ENCODE peak calls at places on chromosome 16, in nine cellular contexts. R, Q, N, T, O, Z, Y, L and G are unnamed samples. For H3K4me1, the result is how much of the 10 kb centered on the place peaks cover.

GRCh38 chr16:4521971-4522623 is 16.5 kb downstream of the CDIP1 start:
- DNase-seq in R (peak), Q (no peak), N (peak), T (no peak), O (no peak), Z (no peak), Y (peak), L (no peak), G (no peak)

GRCh38 chr16:8867483-8868271 is 1.1 kb downstream of the CARHSP1 start:
- DNase-seq in R (peak), Q (peak), N (peak), T (peak), O (no peak), Z (peak), Y (peak), L (no peak), G (peak)

GRCh38 chr16:76956801-76957200 is 234.2 kb upstream of the MON1B start:
- DNase-seq in R (no peak), Q (no peak), N (no peak), T (no peak), O (no peak), Z (no peak), Y (no peak), L (no peak), G (no peak)

GRCh38 chr16:73058221-73058615 is 10.3 kb upstream of the ZFHX3 start:
- DNase-seq in R (peak), Q (peak), N (no peak), T (peak), O (peak), Z (no peak), Y (peak), L (no peak), G (peak)

GRCh38 chr16:11393861-11394592 is 48.8 kb downstream of the RMI2 start:
- DNase-seq in R (no peak), Q (no peak), N (no peak), T (no peak), O (no peak), Z (no peak), Y (no peak), L (no peak), G (no peak)

GRCh38 chr16:81625544-81626152 is 153.4 kb upstream of the PLCG2 start:
- DNase-seq in R (no peak), Q (peak), N (no peak), T (no peak), O (peak), Z (peak), Y (peak), L (no peak), G (no peak)

GRCh38 chr16:102060-102855 is 24.2 kb downstream of the MPG start:
- DNase-seq in R (no peak), Q (no peak), N (no peak), T (no peak), O (peak), Z (peak), Y (peak), L (no peak), G (no peak)

GRCh38 chr16:81879625-81880024 is 100.5 kb downstream of the PLCG2 start:
- DNase-seq in R (no peak), Q (no peak), N (peak), T (no peak), O (no peak), Z (no peak), Y (no peak), L (no peak), G (no peak)

GRCh38 chr16:31480851-31481250 is 2.1 kb upstream of the SLC5A2 start:
- DNase-seq in R (no peak), Q (no peak), N (no peak), T (no peak), O (no peak), Z (peak), Y (peak), L (no peak), G (peak)

GRCh38 chr16:19356024-19356952 is 61.4 kb upstream of the TMC5 start:
- DNase-seq in R (no peak), Q (no peak), N (no peak), T (no peak), O (no peak), Z (no peak), Y (no peak), L (no peak), G (no peak)

GRCh38 chr16:70589998-70590471 is 56.3 kb upstream of the IL34 start:
- DNase-seq in R (no peak), Q (no peak), N (no peak), T (no peak), O (peak), Z (peak), Y (no peak), L (peak), G (peak)

GRCh38 chr16:30875881-30876791 is 17.7 kb downstream of the BCL7C start:
- DNase-seq in R (no peak), Q (no peak), N (peak), T (peak), O (no peak), Z (no peak), Y (no peak), L (no peak), G (peak)

GRCh38 chr16:11742041-11742535 is 569 bp downstream of the TXNDC11 start:
- DNase-seq in R (no peak), Q (peak), N (no peak), T (no peak), O (peak), Z (peak), Y (peak), L (peak), G (peak)

GRCh38 chr16:72542103-72542502 is 370.1 kb upstream of the PMFBP1 start:
- DNase-seq in R (no peak), Q (no peak), N (no peak), T (no peak), O (no peak), Z (no peak), Y (no peak), L (no peak), G (no peak)

GRCh38 chr16:89471225-89471624 is 19.1 kb downstream of the ANKRD11 start:
- DNase-seq in R (no peak), Q (no peak), N (no peak), T (no peak), O (no peak), Z (no peak), Y (no peak), L (no peak), G (no peak)

GRCh38 chr16:89472711-89473075 is 17.7 kb downstream of the ANKRD11 start:
- DNase-seq in R (no peak), Q (no peak), N (no peak), T (no peak), O (no peak), Z (no peak), Y (no peak), L (no peak), G (no peak)

GRCh38 chr16:89475144-89475543 is 15.2 kb downstream of the ANKRD11 start:
- DNase-seq in R (no peak), Q (no peak), N (no peak), T (no peak), O (no peak), Z (no peak), Y (no peak), L (no peak), G (no peak)

GRCh38 chr16:89473791-89474414 is 16.5 kb downstream of the ANKRD11 start:
- DNase-seq in R (no peak), Q (no peak), N (no peak), T (no peak), O (no peak), Z (no peak), Y (no peak), L (no peak), G (no peak)

GRCh38 chr16:89473136-89473712 is 17.1 kb downstream of the ANKRD11 start:
- DNase-seq in R (no peak), Q (no peak), N (no peak), T (no peak), O (no peak), Z (no peak), Y (no peak), L (no peak), G (no peak)
- H3K4me1 ChIP-seq in R (under half), Q (half or more), N (under half), T (under half), O (under half), Z (under half), Y (half or more), L (half or more), G (under half)

DNA sequence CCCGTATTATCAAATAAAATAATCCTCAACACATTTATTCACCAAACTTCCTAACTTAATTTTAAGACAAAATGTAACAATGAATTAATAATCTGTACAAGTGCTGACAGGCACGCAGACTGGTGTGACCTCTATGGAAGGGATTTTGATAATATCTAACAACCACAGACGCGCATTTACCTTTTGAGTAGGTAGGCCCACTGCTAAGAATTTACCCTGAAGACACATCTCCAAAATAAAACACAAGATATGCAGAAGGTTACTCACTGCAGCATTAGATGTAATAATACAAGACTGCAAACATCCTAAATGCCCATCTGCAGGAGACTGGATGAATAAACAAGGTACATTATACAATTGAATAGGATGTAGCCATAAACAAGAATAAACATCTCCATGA is 22.7 kb upstream of the CMTM4 start:
- DNase-seq in R (no peak), Q (no peak), N (no peak), T (no peak), O (no peak), Z (no peak), Y (no peak), L (no peak), G (no peak)
- TF ChIP-seq CTCF in R (no peak), Q (no peak), N (no peak), T (no peak), O (no peak), Z (no peak), Y (no peak), L (no peak), G (no peak)

DNA sequence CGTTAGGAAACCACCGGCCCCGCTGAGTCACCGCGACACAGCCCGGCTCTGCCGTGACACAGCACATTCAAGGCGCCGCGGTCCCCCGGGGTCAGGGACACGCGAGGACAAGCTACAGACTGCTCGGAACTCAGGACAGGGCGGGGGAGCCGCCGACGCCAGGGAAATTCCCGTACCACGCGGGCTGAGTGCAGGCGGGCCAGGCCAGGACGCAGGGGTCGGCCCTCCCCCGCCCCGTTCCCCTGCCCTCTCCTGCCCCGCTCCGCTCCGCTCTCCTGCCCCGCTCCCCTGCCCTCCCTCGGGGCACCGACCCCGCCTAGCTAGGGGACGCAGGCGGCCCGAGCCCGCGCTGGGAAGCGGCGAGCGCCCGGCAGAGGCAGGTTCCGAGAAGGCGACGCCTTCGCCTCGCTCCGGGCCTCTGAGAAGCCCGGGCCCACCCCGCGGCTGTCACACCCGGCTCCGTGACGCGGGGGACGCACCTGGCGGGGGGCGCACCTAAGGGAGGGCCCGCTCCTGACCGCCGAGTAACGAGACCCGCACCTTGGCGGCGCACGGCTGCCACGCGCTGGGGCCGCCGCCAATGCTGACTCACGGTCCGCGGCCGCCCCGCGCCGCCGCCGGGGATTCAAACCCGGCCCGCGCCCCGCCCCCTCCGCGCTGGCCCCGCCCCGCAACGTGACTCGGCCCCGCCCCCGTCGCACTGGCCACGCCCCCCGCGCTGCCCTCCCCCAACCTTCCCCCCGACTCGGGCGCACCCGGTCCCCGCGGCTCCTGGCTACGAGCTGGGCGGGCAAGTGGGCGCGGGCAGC is 27.5 kb downstream of the GNPTG start:
- DNase-seq in R (peak), Q (peak), N (peak), T (peak), O (peak), Z (peak), Y (peak), L (peak), G (peak)
- H3K4me3 ChIP-seq in R (peak), Q (peak), N (peak), T (peak), O (peak), Z (peak), Y (peak), L (peak), G (no peak)

DNA sequence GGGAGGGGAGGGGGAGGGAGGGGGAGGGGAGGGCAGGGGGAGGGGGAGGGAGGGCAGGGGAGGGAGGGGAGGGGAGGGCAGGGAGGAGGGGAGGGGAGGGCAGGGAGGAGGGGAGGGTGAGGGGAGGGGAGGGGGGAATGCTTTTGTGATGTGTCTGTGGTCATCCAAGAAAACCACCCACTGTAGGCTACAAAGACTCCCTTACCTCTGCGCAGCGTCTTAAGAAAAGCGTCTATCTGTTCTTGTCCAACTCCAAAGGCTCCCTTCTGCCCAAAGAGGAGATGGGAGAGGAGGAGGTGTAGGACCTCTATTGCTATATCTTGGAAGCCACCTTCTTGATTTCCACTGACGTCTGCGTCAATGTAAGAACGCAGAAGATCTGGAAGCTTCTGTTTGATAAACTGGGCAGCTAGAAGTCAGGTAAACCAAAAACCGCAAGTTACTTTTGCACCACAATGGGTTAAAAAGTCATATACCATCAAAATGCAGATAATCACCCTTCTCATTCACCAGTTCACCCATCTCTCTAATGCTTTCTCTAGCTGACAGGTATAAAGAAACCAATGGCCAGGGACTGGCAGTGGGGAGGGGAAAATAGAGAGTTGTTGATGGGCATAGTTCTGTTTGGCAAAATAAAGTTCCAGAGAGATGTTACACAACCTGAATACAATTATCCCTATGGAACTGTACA is 43.1 kb downstream of the CNOT1 start:
- DNase-seq in R (no peak), Q (no peak), N (no peak), T (no peak), O (no peak), Z (no peak), Y (no peak), L (no peak), G (no peak)
- H3K4me1 ChIP-seq in R (under half), Q (under half), N (under half), T (under half), O (under half), Z (under half), Y (under half), L (under half), G (under half)

GRCh38 chr16:78215222-78215621 is 115.8 kb downstream of the WWOX start:
- DNase-seq in R (no peak), Q (no peak), N (no peak), T (no peak), O (no peak), Z (no peak), Y (no peak), L (no peak), G (no peak)

GRCh38 chr16:78211951-78212350 is 112.5 kb downstream of the WWOX start:
- DNase-seq in R (no peak), Q (peak), N (no peak), T (no peak), O (no peak), Z (no peak), Y (no peak), L (no peak), G (no peak)

GRCh38 chr16:78213751-78214150 is 114.3 kb downstream of the WWOX start:
- DNase-seq in R (no peak), Q (no peak), N (no peak), T (no peak), O (no peak), Z (no peak), Y (no peak), L (no peak), G (no peak)

GRCh38 chr16:78212674-78213073 is 113.2 kb downstream of the WWOX start:
- DNase-seq in R (no peak), Q (no peak), N (no peak), T (no peak), O (no peak), Z (no peak), Y (no peak), L (no peak), G (no peak)

GRCh38 chr16:78216166-78216745 is 116.8 kb downstream of the WWOX start:
- DNase-seq in R (no peak), Q (no peak), N (no peak), T (no peak), O (no peak), Z (no peak), Y (no peak), L (no peak), G (no peak)
- TF ChIP-seq CTCF in R (no peak), Q (no peak), N (no peak), T (no peak), O (no peak), Z (no peak), Y (no peak), L (no peak), G (no peak)

GRCh38 chr16:3142327-3142726 is 7.5 kb downstream of the ZNF213 start:
- DNase-seq in R (no peak), Q (no peak), N (no peak), T (no peak), O (no peak), Z (no peak), Y (no peak), L (no peak), G (no peak)

GRCh38 chr16:3143189-3143588 is 8.4 kb downstream of the ZNF213 start:
- DNase-seq in R (no peak), Q (no peak), N (no peak), T (no peak), O (no peak), Z (no peak), Y (no peak), L (no peak), G (no peak)

GRCh38 chr16:3142770-3143169 is 7.9 kb downstream of the ZNF213 start:
- DNase-seq in R (no peak), Q (no peak), N (no peak), T (no peak), O (no peak), Z (no peak), Y (peak), L (no peak), G (no peak)

GRCh38 chr16:3140603-3141427 is 6.0 kb downstream of the ZNF213 start:
- DNase-seq in R (no peak), Q (no peak), N (no peak), T (no peak), O (no peak), Z (no peak), Y (no peak), L (no peak), G (no peak)

GRCh38 chr16:3141781-3142311 is 7.0 kb downstream of the ZNF213 start:
- DNase-seq in R (no peak), Q (no peak), N (no peak), T (no peak), O (no peak), Z (no peak), Y (peak), L (no peak), G (no peak)
- H3K4me3 ChIP-seq in R (no peak), Q (no peak), N (no peak), T (no peak), O (no peak), Z (no peak), Y (peak), L (no peak), G (no peak)

GRCh38 chr16:85357323-85357722 is 245.1 kb upstream of the CIBAR2 start:
- DNase-seq in R (no peak), Q (no peak), N (no peak), T (no peak), O (no peak), Z (no peak), Y (no peak), L (no peak), G (no peak)

GRCh38 chr16:85355515-85355837 is 243.2 kb upstream of the CIBAR2 start:
- DNase-seq in R (no peak), Q (no peak), N (no peak), T (no peak), O (no peak), Z (no peak), Y (no peak), L (no peak), G (no peak)

GRCh38 chr16:85357924-85358505 is 245.7 kb upstream of the CIBAR2 start:
- DNase-seq in R (no peak), Q (no peak), N (no peak), T (no peak), O (no peak), Z (no peak), Y (no peak), L (no peak), G (no peak)

GRCh38 chr16:85354623-85355514 is 242.6 kb upstream of the CIBAR2 start:
- DNase-seq in R (peak), Q (no peak), N (no peak), T (peak), O (no peak), Z (no peak), Y (no peak), L (no peak), G (no peak)

GRCh38 chr16:85356157-85356556 is 243.9 kb upstream of the CIBAR2 start:
- DNase-seq in R (no peak), Q (no peak), N (no peak), T (no peak), O (no peak), Z (no peak), Y (no peak), L (no peak), G (no peak)
- H3K4me1 ChIP-seq in R (half or more), Q (half or more), N (under half), T (under half), O (under half), Z (under half), Y (under half), L (under half), G (under half)